ENCODE peak calls at places on chromosomes 12 and 14, in five cellular contexts. One of them, this sample, is unnamed.

GRCh38 chr14:89544636-89545301 is 127.7 kb upstream of the FOXN3 start:
- DNase-seq in upper lobe of right lung: no peak
- DNase-seq in neural crest cell: no peak
- DNase-seq in neural progenitor cell: no peak
- DNase-seq in AG09309: no peak
- DNase-seq in this sample: no peak

GRCh38 chr12:6183689-6184441 is 16.3 kb upstream of the CD9 start:
- DNase-seq in upper lobe of right lung: no peak
- DNase-seq in neural crest cell: no peak
- DNase-seq in neural progenitor cell: no peak
- DNase-seq in AG09309: peak; percentile 48
- DNase-seq in this sample: no peak

GRCh38 chr12:65993173-65993572 is 137.4 kb downstream of the LLPH start:
- DNase-seq in upper lobe of right lung: no peak
- DNase-seq in neural crest cell: no peak
- DNase-seq in neural progenitor cell: no peak
- DNase-seq in AG09309: no peak
- DNase-seq in this sample: no peak

GRCh38 chr12:74980510-74980909 is 229.1 kb downstream of the KCNC2 start:
- DNase-seq in upper lobe of right lung: no peak
- DNase-seq in neural crest cell: no peak
- DNase-seq in neural progenitor cell: no peak
- DNase-seq in AG09309: no peak
- DNase-seq in this sample: no peak

GRCh38 chr12:11580125-11580751 is 69.2 kb upstream of the ETV6 start:
- DNase-seq in upper lobe of right lung: peak; percentile 66
- DNase-seq in neural crest cell: no peak
- DNase-seq in neural progenitor cell: no peak
- DNase-seq in AG09309: peak; percentile 91
- DNase-seq in this sample: no peak

GRCh38 chr14:99481745-99482099 is 513 bp downstream of the CCNK start:
- DNase-seq in upper lobe of right lung: no peak
- DNase-seq in neural crest cell: no peak
- DNase-seq in neural progenitor cell: no peak
- DNase-seq in AG09309: no peak
- DNase-seq in this sample: no peak

GRCh38 chr12:7091660-7092228 is 501 bp downstream of the C1R start:
- DNase-seq in upper lobe of right lung: peak; percentile 68
- DNase-seq in neural crest cell: no peak
- DNase-seq in neural progenitor cell: no peak
- DNase-seq in AG09309: no peak
- DNase-seq in this sample: no peak

GRCh38 chr14:57753821-57754220 is 112.1 kb downstream of the SLC35F4 start:
- DNase-seq in upper lobe of right lung: no peak
- DNase-seq in neural crest cell: no peak
- DNase-seq in neural progenitor cell: peak; percentile 46
- DNase-seq in AG09309: no peak
- DNase-seq in this sample: no peak

GRCh38 chr12:13079440-13079906 is 24.0 kb downstream of the GSG1 start:
- DNase-seq in upper lobe of right lung: no peak
- DNase-seq in neural crest cell: no peak
- DNase-seq in neural progenitor cell: peak; percentile 58
- DNase-seq in AG09309: no peak
- DNase-seq in this sample: no peak

GRCh38 chr12:56317675-56318074 is 1.9 kb upstream of the CNPY2 start:
- DNase-seq in upper lobe of right lung: no peak
- DNase-seq in neural crest cell: no peak
- DNase-seq in neural progenitor cell: peak; percentile 21
- DNase-seq in AG09309: no peak
- DNase-seq in this sample: no peak

GRCh38 chr12:33245459-33245858 is 194.2 kb downstream of the SYT10 start:
- DNase-seq in upper lobe of right lung: no peak
- DNase-seq in neural crest cell: no peak
- DNase-seq in neural progenitor cell: no peak
- DNase-seq in AG09309: no peak
- DNase-seq in this sample: no peak

GRCh38 chr12:73612571-73612970 is 925.1 kb upstream of the ATXN7L3B start:
- DNase-seq in upper lobe of right lung: no peak
- DNase-seq in neural crest cell: no peak
- DNase-seq in neural progenitor cell: no peak
- DNase-seq in AG09309: no peak
- DNase-seq in this sample: no peak

GRCh38 chr12:118704517-118704916 is 276.8 kb upstream of the SRRM4 start:
- DNase-seq in upper lobe of right lung: no peak
- DNase-seq in neural crest cell: no peak
- DNase-seq in neural progenitor cell: peak; percentile 16
- DNase-seq in AG09309: no peak
- DNase-seq in this sample: no peak

GRCh38 chr14:60311417-60311816 is 62.4 kb downstream of the PPM1A start:
- DNase-seq in upper lobe of right lung: no peak
- DNase-seq in neural crest cell: no peak
- DNase-seq in neural progenitor cell: no peak
- DNase-seq in AG09309: no peak
- DNase-seq in this sample: no peak

GRCh38 chr12:26750531-26751171 is 82.3 kb downstream of the ITPR2 start:
- DNase-seq in upper lobe of right lung: no peak
- DNase-seq in neural crest cell: no peak
- DNase-seq in neural progenitor cell: no peak
- DNase-seq in AG09309: no peak
- DNase-seq in this sample: no peak

GRCh38 chr12:54363047-54363446 is 1.2 kb downstream of the GPR84 start:
- DNase-seq in upper lobe of right lung: no peak
- DNase-seq in neural crest cell: no peak
- DNase-seq in neural progenitor cell: no peak
- DNase-seq in AG09309: no peak
- DNase-seq in this sample: no peak

GRCh38 chr14:72303930-72304329 is 371.7 kb downstream of the RGS6 start:
- DNase-seq in upper lobe of right lung: no peak
- DNase-seq in neural crest cell: no peak
- DNase-seq in neural progenitor cell: no peak
- DNase-seq in AG09309: no peak
- DNase-seq in this sample: no peak

GRCh38 chr14:29166507-29166906 is 399.9 kb downstream of the FOXG1 start:
- DNase-seq in upper lobe of right lung: no peak
- DNase-seq in neural crest cell: no peak
- DNase-seq in neural progenitor cell: no peak
- DNase-seq in AG09309: no peak
- DNase-seq in this sample: no peak

GRCh38 chr14:64612021-64612380 is 62.2 kb downstream of the PPP1R36 start:
- DNase-seq in upper lobe of right lung: no peak
- DNase-seq in neural crest cell: no peak
- DNase-seq in neural progenitor cell: no peak
- DNase-seq in AG09309: no peak
- DNase-seq in this sample: no peak

GRCh38 chr12:101670007-101670671 is 27.3 kb upstream of the CHPT1 start:
- DNase-seq in upper lobe of right lung: no peak
- DNase-seq in neural crest cell: peak; percentile 22
- DNase-seq in neural progenitor cell: peak; percentile 50
- DNase-seq in AG09309: peak; percentile 29
- DNase-seq in this sample: no peak

GRCh38 chr14:21241218-21241819 is 27.9 kb downstream of the HNRNPC start:
- DNase-seq in upper lobe of right lung: no peak
- DNase-seq in neural crest cell: no peak
- DNase-seq in neural progenitor cell: no peak
- DNase-seq in AG09309: no peak
- DNase-seq in this sample: no peak

GRCh38 chr14:96920820-96921219 is 123.6 kb downstream of the VRK1 start:
- DNase-seq in upper lobe of right lung: no peak
- DNase-seq in neural crest cell: no peak
- DNase-seq in neural progenitor cell: no peak
- DNase-seq in AG09309: no peak
- DNase-seq in this sample: no peak
- TF ChIP-seq CTCF in upper lobe of right lung: no peak
- TF ChIP-seq CTCF in neural crest cell: no peak
- TF ChIP-seq CTCF in neural progenitor cell: no peak
- TF ChIP-seq CTCF in AG09309: no peak
- TF ChIP-seq CTCF in this sample: no peak

GRCh38 chr14:102779574-102780315 is 2.5 kb downstream of the TRAF3 start:
- DNase-seq in upper lobe of right lung: no peak
- DNase-seq in neural crest cell: no peak
- DNase-seq in neural progenitor cell: no peak
- DNase-seq in AG09309: no peak
- DNase-seq in this sample: peak; percentile 44

GRCh38 chr14:102776761-102777710 is at the start of gene TRAF3:
- DNase-seq in upper lobe of right lung: peak; percentile 88
- DNase-seq in neural crest cell: peak; percentile 30
- DNase-seq in neural progenitor cell: peak; percentile 83
- DNase-seq in AG09309: no peak
- DNase-seq in this sample: peak; percentile 68

GRCh38 chr14:102778616-102779351 is 1.5 kb downstream of the TRAF3 start:
- DNase-seq in upper lobe of right lung: no peak
- DNase-seq in neural crest cell: no peak
- DNase-seq in neural progenitor cell: no peak
- DNase-seq in AG09309: no peak
- DNase-seq in this sample: peak; percentile 1

GRCh38 chr14:102775855-102776760 is 1.1 kb upstream of the TRAF3 start:
- DNase-seq in upper lobe of right lung: no peak
- DNase-seq in neural crest cell: no peak
- DNase-seq in neural progenitor cell: no peak
- DNase-seq in AG09309: no peak
- DNase-seq in this sample: peak; percentile 86

GRCh38 chr14:102777711-102778615 is 714 bp downstream of the TRAF3 start:
- DNase-seq in upper lobe of right lung: peak; percentile 71
- DNase-seq in neural crest cell: no peak
- DNase-seq in neural progenitor cell: peak; percentile 44
- DNase-seq in AG09309: no peak
- DNase-seq in this sample: peak; percentile 53
- TF ChIP-seq CTCF in upper lobe of right lung: no peak
- TF ChIP-seq CTCF in neural crest cell: peak; percentile 18
- TF ChIP-seq CTCF in neural progenitor cell: no peak
- TF ChIP-seq CTCF in AG09309: no peak
- TF ChIP-seq CTCF in this sample: peak; percentile 5

GRCh38 chr12:76922821-76923315 is 44.0 kb upstream of the CSRP2 start:
- DNase-seq in upper lobe of right lung: no peak
- DNase-seq in neural crest cell: no peak
- DNase-seq in neural progenitor cell: no peak
- DNase-seq in AG09309: no peak
- DNase-seq in this sample: no peak

GRCh38 chr12:76929499-76929898 is 50.7 kb upstream of the CSRP2 start:
- DNase-seq in upper lobe of right lung: no peak
- DNase-seq in neural crest cell: no peak
- DNase-seq in neural progenitor cell: no peak
- DNase-seq in AG09309: no peak
- DNase-seq in this sample: no peak

GRCh38 chr12:76921891-76922664 is 43.3 kb upstream of the CSRP2 start:
- DNase-seq in upper lobe of right lung: no peak
- DNase-seq in neural crest cell: no peak
- DNase-seq in neural progenitor cell: no peak
- DNase-seq in AG09309: no peak
- DNase-seq in this sample: no peak

GRCh38 chr12:76927170-76927784 is 48.5 kb upstream of the CSRP2 start:
- DNase-seq in upper lobe of right lung: no peak
- DNase-seq in neural crest cell: peak; percentile 34
- DNase-seq in neural progenitor cell: peak; percentile 75
- DNase-seq in AG09309: no peak
- DNase-seq in this sample: no peak
- TF ChIP-seq CTCF in upper lobe of right lung: peak; percentile 48
- TF ChIP-seq CTCF in neural crest cell: peak; percentile 54
- TF ChIP-seq CTCF in neural progenitor cell: peak; percentile 82
- TF ChIP-seq CTCF in AG09309: peak; percentile 77
- TF ChIP-seq CTCF in this sample: peak; percentile 80

GRCh38 chr12:50283230-50283923 is at the start of gene LIMA1:
- DNase-seq in upper lobe of right lung: peak; percentile 97
- DNase-seq in neural crest cell: peak; percentile 73
- DNase-seq in neural progenitor cell: peak; percentile 93
- DNase-seq in AG09309: no peak
- DNase-seq in this sample: peak; percentile 96
- TF ChIP-seq CTCF in upper lobe of right lung: peak; percentile 33
- TF ChIP-seq CTCF in neural crest cell: no peak
- TF ChIP-seq CTCF in neural progenitor cell: no peak
- TF ChIP-seq CTCF in AG09309: no peak
- TF ChIP-seq CTCF in this sample: peak; percentile 11

DNA sequence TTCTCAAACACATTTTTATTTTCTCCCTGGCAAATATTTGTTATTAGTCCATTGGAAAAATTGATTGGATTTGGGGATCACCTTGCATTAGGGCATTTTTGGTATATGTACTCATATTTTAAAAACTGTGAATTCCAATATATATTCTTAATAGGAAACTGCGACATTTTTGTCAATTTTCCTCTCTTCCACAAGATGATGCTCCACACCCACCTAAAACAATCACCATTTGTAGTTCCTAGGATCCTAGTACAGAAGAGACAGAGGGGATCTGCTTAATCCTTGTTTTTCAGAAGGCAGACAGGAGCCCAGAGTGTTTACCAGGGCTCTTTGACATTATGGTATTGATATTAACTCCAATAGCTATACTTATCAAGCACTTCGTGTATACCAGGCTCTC is 22.8 kb upstream of the OASL start:
- DNase-seq in upper lobe of right lung: no peak
- DNase-seq in neural crest cell: no peak
- DNase-seq in neural progenitor cell: peak; percentile 30
- DNase-seq in AG09309: no peak
- DNase-seq in this sample: no peak
- TF ChIP-seq CTCF in upper lobe of right lung: peak; percentile 17
- TF ChIP-seq CTCF in neural crest cell: peak; percentile 41
- TF ChIP-seq CTCF in neural progenitor cell: peak; percentile 35
- TF ChIP-seq CTCF in AG09309: peak; percentile 41
- TF ChIP-seq CTCF in this sample: peak; percentile 67

DNA sequence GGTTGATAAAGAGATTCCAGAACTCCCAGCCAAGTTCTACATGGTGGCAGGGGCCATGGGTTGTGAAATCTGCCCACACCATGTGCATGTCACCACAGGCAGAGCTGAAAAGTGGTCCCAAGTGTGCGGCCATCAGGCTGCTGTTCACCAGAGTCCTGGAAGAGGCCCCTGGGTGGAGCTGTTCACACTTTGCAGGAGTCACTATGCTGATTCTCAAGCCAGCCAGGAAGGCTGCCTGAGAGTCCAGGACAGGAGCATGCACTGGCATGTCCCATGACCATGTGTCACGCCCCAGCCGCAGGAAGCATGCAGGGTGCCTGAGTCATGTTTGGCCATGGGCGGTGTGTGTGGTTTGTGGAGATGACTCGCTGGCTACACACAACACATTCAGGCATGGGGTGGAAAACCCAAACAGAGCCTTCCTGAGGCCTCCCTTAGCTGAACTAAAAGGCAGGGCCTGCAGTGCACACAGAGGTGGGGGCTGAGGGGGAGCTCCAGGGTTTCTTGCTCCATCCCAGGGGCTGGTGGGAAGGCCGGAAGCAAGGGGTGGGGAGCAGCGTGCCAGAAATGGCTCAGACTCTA is 19.5 kb downstream of the ABCB9 start:
- DNase-seq in upper lobe of right lung: peak; percentile 91
- DNase-seq in neural crest cell: no peak
- DNase-seq in neural progenitor cell: peak; percentile 31
- DNase-seq in AG09309: peak; percentile 96
- DNase-seq in this sample: peak; percentile 98
- TF ChIP-seq CTCF in upper lobe of right lung: peak; percentile 36
- TF ChIP-seq CTCF in neural crest cell: no peak
- TF ChIP-seq CTCF in neural progenitor cell: no peak
- TF ChIP-seq CTCF in AG09309: peak; percentile 66
- TF ChIP-seq CTCF in this sample: peak; percentile 75

This sample was measured in chondrocyte.